ENCODE peak calls at places on chromosomes 4 and X, in four cellular contexts. F is tibial nerve, H is stomach, Q is uterus. G is an unnamed sample.

GRCh38 chr4:56757821-56758400 is 63.6 kb downstream of the SPINK2 start:
- DNase-seq in F (peak; percentile 7), H (peak; percentile 34), Q (peak; percentile 40), G (peak; percentile 83)

GRCh38 chr4:122819708-122820449 is 6.8 kb upstream of the FGF2 start:
- DNase-seq in F (no peak), H (no peak), Q (no peak), G (no peak)

GRCh38 chr4:138912714-138913340 is 102.8 kb upstream of the NOCT start:
- DNase-seq in F (no peak), H (no peak), Q (no peak), G (no peak)

GRCh38 chr4:39204543-39204942 is 22.2 kb downstream of the WDR19 start:
- DNase-seq in F (no peak), H (no peak), Q (no peak), G (no peak)

GRCh38 chr4:89939994-89940393 is 45.3 kb downstream of the MMRN1 start:
- DNase-seq in F (no peak), H (peak; percentile 37), Q (no peak), G (no peak)

GRCh38 chr4:128844931-128845330 is 35.4 kb downstream of the JADE1 start:
- DNase-seq in F (peak; percentile 68), H (peak; percentile 43), Q (no peak), G (no peak)

GRCh38 chr4:129323630-129324029 is 227.7 kb downstream of the C4orf33 start:
- DNase-seq in F (no peak), H (no peak), Q (no peak), G (no peak)

GRCh38 chr4:178174756-178175155 is 732.5 kb upstream of the AGA start:
- DNase-seq in F (no peak), H (no peak), Q (no peak), G (no peak)

GRCh38 chr4:7423801-7424552 is 10.8 kb downstream of the PSAPL1 start:
- DNase-seq in F (no peak), H (peak; percentile 14), Q (peak; percentile 14), G (peak; percentile 33)

GRCh38 chrX:109840585-109840984 is 107.5 kb upstream of the ACSL4 start:
- DNase-seq in F (peak; percentile 17), H (no peak), Q (peak; percentile 47), G (peak; percentile 72)

GRCh38 chrX:129678176-129678880 is 23.6 kb upstream of the APLN start:
- DNase-seq in F (no peak), H (peak; percentile 55), Q (peak; percentile 27), G (peak; percentile 71)

GRCh38 chrX:110435191-110435590 is 76.5 kb downstream of the RTL9 start:
- DNase-seq in F (no peak), H (no peak), Q (no peak), G (no peak)

GRCh38 chr4:81617569-81617968 is 145.9 kb upstream of the RASGEF1B start:
- DNase-seq in F (no peak), H (no peak), Q (no peak), G (no peak)

GRCh38 chr4:186724861-186725419 is 1.3 kb upstream of the FAT1 start:
- DNase-seq in F (peak; percentile 29), H (no peak), Q (no peak), G (no peak)

GRCh38 chr4:158299459-158300007 is 89.2 kb downstream of the TMEM144 start:
- DNase-seq in F (no peak), H (no peak), Q (no peak), G (no peak)

GRCh38 chr4:112515278-112516075 is 503 bp downstream of the NEUROG2 start:
- DNase-seq in F (no peak), H (no peak), Q (no peak), G (no peak)

GRCh38 chr4:181502611-181503010 is 740.6 kb upstream of the TENM3 start:
- DNase-seq in F (no peak), H (no peak), Q (no peak), G (no peak)

GRCh38 chr4:150037251-150037856 is 40.9 kb upstream of the DCLK2 start:
- DNase-seq in F (no peak), H (no peak), Q (no peak), G (no peak)

GRCh38 chrX:113929004-113929403 is 654.9 kb upstream of the HTR2C start:
- DNase-seq in F (no peak), H (peak; percentile 35), Q (no peak), G (no peak)

GRCh38 chr4:151417164-151417571 is 8.2 kb downstream of the FHIP1A start:
- DNase-seq in F (no peak), H (no peak), Q (no peak), G (no peak)

GRCh38 chrX:154458954-154459829 is 1.1 kb downstream of the PLXNA3 start:
- DNase-seq in F (no peak), H (peak; percentile 42), Q (no peak), G (no peak)

GRCh38 chr4:113618205-113618604 is 143.3 kb downstream of the CAMK2D start:
- DNase-seq in F (no peak), H (no peak), Q (no peak), G (no peak)

GRCh38 chr4:531721-532565 is 32.9 kb downstream of the PIGG start:
- DNase-seq in F (no peak), H (no peak), Q (no peak), G (no peak)

GRCh38 chr4:156293657-156294297 is 340.1 kb upstream of the CTSO start:
- DNase-seq in F (no peak), H (no peak), Q (no peak), G (no peak)

GRCh38 chrX:48028091-48028490 is 21.3 kb downstream of the SPACA5 start:
- DNase-seq in F (no peak), H (no peak), Q (no peak), G (no peak)

GRCh38 chr4:165234766-165235165 is 27.4 kb downstream of the KLHL2 start:
- DNase-seq in F (no peak), H (no peak), Q (no peak), G (no peak)

GRCh38 chr4:43619219-43619618 is 726.7 kb downstream of the GRXCR1 start:
- DNase-seq in F (no peak), H (no peak), Q (no peak), G (no peak)

GRCh38 chrX:26581086-26581485 is 365.1 kb downstream of the MAGEB5 start:
- DNase-seq in F (no peak), H (no peak), Q (no peak), G (no peak)

GRCh38 chrX:139170526-139171173 is 359.9 kb upstream of the F9 start:
- DNase-seq in F (no peak), H (no peak), Q (no peak), G (no peak)

GRCh38 chr4:75031746-75032145 is 98.8 kb downstream of the PARM1 start:
- DNase-seq in F (no peak), H (no peak), Q (no peak), G (no peak)

GRCh38 chr4:6703786-6704185 is 5.9 kb downstream of the MRFAP1L1 start:
- DNase-seq in F (no peak), H (no peak), Q (no peak), G (no peak)

GRCh38 chr4:96305030-96305429 is 465.1 kb downstream of the PDHA2 start:
- DNase-seq in F (no peak), H (no peak), Q (no peak), G (no peak)

GRCh38 chr4:7719354-7720174 is 220.1 kb downstream of the AFAP1 start:
- DNase-seq in F (peak; percentile 56), H (peak; percentile 49), Q (peak; percentile 66), G (no peak)

GRCh38 chr4:185358514-185359433 is 37.0 kb downstream of the LRP2BP start:
- DNase-seq in F (no peak), H (no peak), Q (no peak), G (no peak)

GRCh38 chrX:87583679-87584078 is 66.1 kb downstream of the KLHL4 start:
- DNase-seq in F (no peak), H (peak; percentile 32), Q (no peak), G (no peak)

GRCh38 chr4:40337523-40337922 is 2.4 kb downstream of the CHRNA9 start:
- DNase-seq in F (no peak), H (no peak), Q (no peak), G (no peak)

GRCh38 chr4:180134116-180134866 is 2108.9 kb upstream of the TENM3 start:
- DNase-seq in F (no peak), H (no peak), Q (no peak), G (no peak)
- H3K4me1 ChIP-seq in F (no peaks in the 10 kb centered on the region), H (no peaks in the 10 kb centered on the region), Q (no peaks in the 10 kb centered on the region), G (no peaks in the 10 kb centered on the region)

GRCh38 chrX:9466711-9467110 is 1.9 kb downstream of the TBL1X start:
- DNase-seq in F (no peak), H (no peak), Q (no peak), G (no peak)

GRCh38 chrX:9466115-9466495 is 1.2 kb downstream of the TBL1X start:
- DNase-seq in F (peak; percentile 16), H (peak; percentile 51), Q (peak; percentile 31), G (peak; percentile 88)

GRCh38 chrX:9467181-9467580 is 2.3 kb downstream of the TBL1X start:
- DNase-seq in F (no peak), H (no peak), Q (no peak), G (no peak)

GRCh38 chrX:9464435-9465371 is at the start of gene TBL1X:
- DNase-seq in F (peak; percentile 8), H (peak; percentile 51), Q (peak; percentile 68), G (peak; percentile 74)

DNA sequence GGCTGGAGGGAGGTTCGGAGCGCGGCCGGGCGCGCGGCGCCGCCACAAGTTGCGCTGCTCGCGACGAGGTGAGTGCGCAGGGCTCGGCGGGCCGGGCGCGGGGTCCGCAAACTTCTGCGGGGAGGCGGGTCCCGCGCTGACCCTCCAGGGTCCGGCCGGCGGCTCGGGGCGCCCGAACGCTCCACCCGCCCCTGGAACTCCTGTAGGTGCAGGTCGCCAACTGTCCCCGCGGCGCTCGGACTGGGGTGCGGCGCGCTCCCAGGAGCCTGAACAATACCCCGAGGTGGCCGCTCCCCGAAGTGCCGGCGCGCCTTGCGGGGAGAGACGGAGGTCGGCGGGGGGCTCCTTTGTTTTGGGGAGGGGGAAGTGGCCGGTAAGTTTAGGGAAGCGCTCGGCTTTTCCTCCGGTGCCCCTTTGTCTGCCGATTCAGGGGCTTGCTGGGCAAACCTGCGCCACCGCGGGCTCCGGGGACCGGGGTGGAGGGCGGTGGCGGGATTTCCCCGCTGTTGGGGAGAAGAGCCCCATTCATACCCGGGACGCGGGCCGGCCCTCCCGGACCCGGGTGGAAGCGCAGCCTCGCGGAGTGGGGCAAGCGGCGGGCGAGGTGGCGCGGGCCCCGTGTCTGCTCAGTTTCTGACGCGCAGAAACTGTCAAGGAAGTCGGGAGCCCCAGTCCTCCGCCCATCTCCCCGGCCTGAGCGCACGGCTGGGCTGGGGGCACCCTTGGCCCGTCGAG is 689 bp downstream of the TBL1X start:
- DNase-seq in F (no peak), H (peak; percentile 36), Q (peak; percentile 17), G (no peak)
- TF ChIP-seq POLR2A in F (no peak), H (no peak), Q (no peak), G (no peak)

DNA sequence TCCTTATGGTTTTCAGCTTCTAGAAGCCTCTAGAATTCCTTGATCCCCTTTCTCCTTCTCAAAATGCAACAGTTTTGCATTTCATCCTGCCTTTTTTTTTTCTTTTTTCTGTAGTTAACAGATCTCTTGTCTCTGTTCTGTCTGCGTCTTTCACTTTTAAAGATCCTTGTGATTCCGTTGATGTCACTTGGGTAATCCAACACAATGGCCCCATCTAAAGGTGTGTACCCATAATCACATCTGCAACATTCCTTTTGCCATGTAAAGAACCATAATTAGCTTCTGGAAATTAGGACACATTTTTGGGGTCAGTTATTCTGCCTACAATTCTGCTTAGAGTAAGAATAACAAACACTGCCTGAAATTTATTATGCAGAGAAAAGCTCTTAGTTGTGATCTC is 1180.9 kb upstream of the ADGRL3 start:
- DNase-seq in F (no peak), H (no peak), Q (no peak), G (no peak)
- H3K4me1 ChIP-seq in F (no peaks in the 10 kb centered on the region), H (no peaks in the 10 kb centered on the region), Q (no peaks in the 10 kb centered on the region), G (no peaks in the 10 kb centered on the region)

GRCh38 chr4:176319704-176320339 is at the start of gene SPCS3:
- DNase-seq in F (peak; percentile 95), H (peak; percentile 97), Q (peak; percentile 95), G (peak; percentile 98)
- TF ChIP-seq POLR2A in F (peak; percentile 88), H (no peak), Q (peak; percentile 95), G (peak; percentile 51)

G was measured in sigmoid colon.